ENCODE peak calls at places on chromosomes 7 and 10, in five cellular contexts. D is sciatic nerve, U is Peyer's patch, A is NCI-H345, S is cardiac fibroblast. G is an unnamed sample.

GRCh38 chr7:140230517-140230861 is 53.7 kb upstream of the KDM7A start:
- DNase-seq in D (peak), U (peak), A (peak), S (no peak), G (no peak)

GRCh38 chr7:179948-180694 is 12.2 kb upstream of the FAM20C start:
- DNase-seq in D (no peak), U (no peak), A (no peak), S (no peak), G (no peak)

GRCh38 chr7:4479367-4480039 is 202.6 kb upstream of the FOXK1 start:
- DNase-seq in D (no peak), U (no peak), A (peak), S (peak), G (no peak)

GRCh38 chr10:22655312-22655973 is 58.9 kb downstream of the PIP4K2A start:
- DNase-seq in D (no peak), U (no peak), A (no peak), S (peak), G (no peak)

GRCh38 chr7:68503400-68503799 is 1094.9 kb upstream of the AUTS2 start:
- DNase-seq in D (no peak), U (no peak), A (no peak), S (no peak), G (no peak)

GRCh38 chr10:62058896-62059423 is 157.5 kb downstream of the ARID5B start:
- DNase-seq in D (no peak), U (no peak), A (no peak), S (no peak), G (no peak)

GRCh38 chr7:27160147-27160545 is 3.7 kb upstream of the HOXA7 start:
- DNase-seq in D (peak), U (peak), A (no peak), S (no peak), G (peak)

GRCh38 chr7:64630496-64630895 is 35.4 kb upstream of the ZNF107 start:
- DNase-seq in D (no peak), U (no peak), A (peak), S (peak), G (no peak)

GRCh38 chr10:70364772-70365091 is 17.7 kb downstream of the LRRC20 start:
- DNase-seq in D (no peak), U (no peak), A (no peak), S (no peak), G (no peak)

GRCh38 chr10:24419067-24419466 is 210.1 kb downstream of the KIAA1217 start:
- DNase-seq in D (no peak), U (no peak), A (no peak), S (no peak), G (no peak)

GRCh38 chr10:3886191-3886590 is 101.2 kb upstream of the KLF6 start:
- DNase-seq in D (no peak), U (peak), A (no peak), S (peak), G (no peak)

GRCh38 chr7:141462958-141463357 is 88.3 kb upstream of the AGK start:
- DNase-seq in D (no peak), U (peak), A (no peak), S (no peak), G (no peak)

GRCh38 chr10:34046651-34047050 is 712.2 kb upstream of the NRP1 start:
- DNase-seq in D (no peak), U (no peak), A (no peak), S (no peak), G (no peak)

GRCh38 chr10:62812672-62813439 is 3.3 kb downstream of the EGR2 start:
- DNase-seq in D (no peak), U (no peak), A (no peak), S (no peak), G (no peak)

GRCh38 chr7:25167262-25167843 is 42.3 kb upstream of the CYCS start:
- DNase-seq in D (no peak), U (no peak), A (peak), S (no peak), G (no peak)

GRCh38 chr10:4721994-4722753 is 103.8 kb upstream of the AKR1E2 start:
- DNase-seq in D (no peak), U (no peak), A (no peak), S (peak), G (no peak)

GRCh38 chr10:3526721-3527120 is 258.3 kb downstream of the KLF6 start:
- DNase-seq in D (no peak), U (no peak), A (no peak), S (peak), G (no peak)

GRCh38 chr7:151140826-151141225 is 26.7 kb downstream of the GBX1 start:
- DNase-seq in D (peak), U (peak), A (no peak), S (no peak), G (no peak)

GRCh38 chr7:1767524-1767923 is 97.4 kb downstream of the ELFN1 start:
- DNase-seq in D (no peak), U (peak), A (no peak), S (no peak), G (no peak)

GRCh38 chr7:158397885-158398284 is 189.7 kb downstream of the PTPRN2 start:
- DNase-seq in D (no peak), U (no peak), A (no peak), S (no peak), G (no peak)

GRCh38 chr10:23693398-23693797 is 254.5 kb downstream of the OTUD1 start:
- DNase-seq in D (no peak), U (no peak), A (no peak), S (no peak), G (no peak)

GRCh38 chr10:103507235-103508191 is 14.0 kb downstream of the NEURL1 start:
- DNase-seq in D (no peak), U (peak), A (peak), S (no peak), G (no peak)

GRCh38 chr10:90947025-90947960 is 26.4 kb upstream of the ANKRD1 start:
- DNase-seq in D (no peak), U (no peak), A (no peak), S (no peak), G (no peak)

GRCh38 chr7:151117565-151117964 is 31.3 kb downstream of the AGAP3 start:
- DNase-seq in D (no peak), U (no peak), A (no peak), S (no peak), G (no peak)

GRCh38 chr7:7820939-7821338 is 102.5 kb upstream of the RPA3 start:
- DNase-seq in D (no peak), U (no peak), A (no peak), S (no peak), G (no peak)

GRCh38 chr10:43861966-43862751 is 213.5 kb upstream of the ZNF32 start:
- DNase-seq in D (peak), U (peak), A (no peak), S (peak), G (no peak)

GRCh38 chr10:95097805-95098204 is 28.5 kb upstream of the CYP2C8 start:
- DNase-seq in D (no peak), U (no peak), A (no peak), S (no peak), G (no peak)

GRCh38 chr7:84085147-84085546 is 109.4 kb downstream of the SEMA3A start:
- DNase-seq in D (no peak), U (no peak), A (no peak), S (peak), G (no peak)

GRCh38 chr10:122475581-122475980 is 14.2 kb downstream of the HTRA1 start:
- DNase-seq in D (no peak), U (no peak), A (no peak), S (peak), G (no peak)

GRCh38 chr7:119783799-119784198 is 489.2 kb upstream of the KCND2 start:
- DNase-seq in D (peak), U (no peak), A (peak), S (peak), G (no peak)

GRCh38 chr7:15508258-15508657 is 53.6 kb downstream of the AGMO start:
- DNase-seq in D (no peak), U (no peak), A (no peak), S (peak), G (no peak)

GRCh38 chr10:108424656-108425055 is 1260.2 kb upstream of the SORCS1 start:
- DNase-seq in D (no peak), U (no peak), A (no peak), S (peak), G (no peak)

GRCh38 chr10:28302012-28302667 is 724 bp downstream of the MPP7 start:
- DNase-seq in D (peak), U (no peak), A (no peak), S (peak), G (peak)

GRCh38 chr10:130531312-130531711 is 395.1 kb downstream of the GLRX3 start:
- DNase-seq in D (no peak), U (no peak), A (no peak), S (no peak), G (no peak)

GRCh38 chr7:24995466-24995865 is 15.5 kb upstream of the OSBPL3 start:
- DNase-seq in D (no peak), U (no peak), A (no peak), S (no peak), G (no peak)

GRCh38 chr7:139068543-139069399 is 32.9 kb upstream of the ZC3HAV1L start:
- DNase-seq in D (no peak), U (no peak), A (no peak), S (no peak), G (no peak)

GRCh38 chr7:143988986-143989745 is 11.0 kb upstream of the OR6B1 start:
- DNase-seq in D (no peak), U (no peak), A (no peak), S (peak), G (no peak)

G was measured in omental fat pad.